ENCODE peak calls at places on chromosomes 6 and 20, in seven cellular contexts. Z is CD8-positive, alpha-beta memory T cell; H is A549; Q is aorta; W is trophoblast cell; N is colonic mucosa; D is uterus. X is an unnamed sample.

GRCh38 chr6:75602164-75602896 is 650 bp downstream of the SENP6 start:
- DNase-seq in Z (peak; percentile 32), H (no peak), Q (peak; percentile 59), W (peak; percentile 64), N (peak; percentile 48), D (peak; percentile 39), X (peak; percentile 77)

GRCh38 chr20:21315138-21315537 is 12.0 kb downstream of the XRN2 start:
- DNase-seq in Z (no peak), H (no peak), Q (no peak), W (peak; percentile 10), N (no peak), D (no peak), X (peak; percentile 92)

GRCh38 chr20:50347568-50347981 is 156.9 kb downstream of the CEBPB start:
- DNase-seq in Z (no peak), H (no peak), Q (no peak), W (no peak), N (no peak), D (no peak), X (no peak)

GRCh38 chr6:5050009-5050408 is 35.1 kb upstream of the PPP1R3G start:
- DNase-seq in Z (no peak), H (no peak), Q (no peak), W (no peak), N (no peak), D (no peak), X (no peak)

GRCh38 chr20:23602261-23602660 is 3.5 kb downstream of the CST9 start:
- DNase-seq in Z (no peak), H (no peak), Q (no peak), W (no peak), N (no peak), D (no peak), X (no peak)

GRCh38 chr6:18585032-18585573 is 198.0 kb downstream of the RNF144B start:
- DNase-seq in Z (no peak), H (no peak), Q (peak; percentile 46), W (peak; percentile 13), N (peak; percentile 48), D (no peak), X (peak; percentile 90)

GRCh38 chr6:49790340-49790739 is 3.3 kb upstream of the PGK2 start:
- DNase-seq in Z (no peak), H (no peak), Q (no peak), W (no peak), N (no peak), D (no peak), X (no peak)

GRCh38 chr6:114934079-114934478 is 591.3 kb upstream of the HS3ST5 start:
- DNase-seq in Z (no peak), H (no peak), Q (no peak), W (no peak), N (no peak), D (no peak), X (no peak)

GRCh38 chr6:16840725-16841124 is 79.5 kb upstream of the ATXN1 start:
- DNase-seq in Z (no peak), H (no peak), Q (no peak), W (no peak), N (no peak), D (no peak), X (no peak)

GRCh38 chr6:90770778-90771177 is 183.9 kb upstream of the MAP3K7 start:
- DNase-seq in Z (no peak), H (no peak), Q (no peak), W (no peak), N (no peak), D (no peak), X (no peak)

GRCh38 chr6:37779902-37780628 is 39.5 kb upstream of the ZFAND3 start:
- DNase-seq in Z (no peak), H (no peak), Q (no peak), W (no peak), N (no peak), D (no peak), X (no peak)

GRCh38 chr6:131175559-131175958 is 40.3 kb downstream of the AKAP7 start:
- DNase-seq in Z (no peak), H (no peak), Q (no peak), W (no peak), N (no peak), D (no peak), X (peak; percentile 10)

GRCh38 chr6:161561938-161562337 is 288.1 kb upstream of the AGPAT4 start:
- DNase-seq in Z (no peak), H (no peak), Q (no peak), W (no peak), N (no peak), D (no peak), X (no peak)

GRCh38 chr6:151004415-151005024 is 139.0 kb downstream of the MTHFD1L start:
- DNase-seq in Z (no peak), H (peak; percentile 30), Q (no peak), W (peak; percentile 79), N (no peak), D (peak; percentile 51), X (peak; percentile 93)

GRCh38 chr6:151431336-151431735 is 20.6 kb downstream of the RMND1 start:
- DNase-seq in Z (no peak), H (no peak), Q (no peak), W (no peak), N (no peak), D (no peak), X (no peak)

DNA sequence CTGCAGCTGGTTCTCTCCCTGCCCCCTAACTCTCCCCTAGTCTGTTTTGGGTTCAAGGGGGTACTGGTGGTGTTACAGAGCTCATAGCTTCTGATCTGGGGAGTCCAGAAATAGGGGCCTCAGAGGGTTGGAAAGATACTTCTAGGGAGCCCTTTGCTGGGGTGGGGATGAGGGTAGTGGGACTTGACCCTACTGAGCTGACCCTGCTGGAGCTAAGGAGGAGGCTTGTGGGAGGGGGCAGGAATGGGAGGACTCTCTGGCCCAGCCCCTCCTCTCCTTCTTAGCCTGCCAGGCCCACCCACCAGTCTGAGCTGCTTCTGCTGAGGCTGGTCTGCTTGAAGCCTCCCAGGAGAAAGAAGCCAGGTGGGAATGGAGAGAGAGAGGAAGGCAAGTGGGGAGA is at the start of gene EGFL8:
- DNase-seq in Z (no peak), H (no peak), Q (peak; percentile 36), W (no peak), N (no peak), D (no peak), X (no peak)
- H3K27ac ChIP-seq in Z (no peak within 1 kb of the TSS), H (no peak within 1 kb of the TSS), Q (no peak within 1 kb of the TSS), W (no peak within 1 kb of the TSS), N (no peak within 1 kb of the TSS), D (peak within 1 kb of the TSS; percentile 23), X (no peak within 1 kb of the TSS)

DNA sequence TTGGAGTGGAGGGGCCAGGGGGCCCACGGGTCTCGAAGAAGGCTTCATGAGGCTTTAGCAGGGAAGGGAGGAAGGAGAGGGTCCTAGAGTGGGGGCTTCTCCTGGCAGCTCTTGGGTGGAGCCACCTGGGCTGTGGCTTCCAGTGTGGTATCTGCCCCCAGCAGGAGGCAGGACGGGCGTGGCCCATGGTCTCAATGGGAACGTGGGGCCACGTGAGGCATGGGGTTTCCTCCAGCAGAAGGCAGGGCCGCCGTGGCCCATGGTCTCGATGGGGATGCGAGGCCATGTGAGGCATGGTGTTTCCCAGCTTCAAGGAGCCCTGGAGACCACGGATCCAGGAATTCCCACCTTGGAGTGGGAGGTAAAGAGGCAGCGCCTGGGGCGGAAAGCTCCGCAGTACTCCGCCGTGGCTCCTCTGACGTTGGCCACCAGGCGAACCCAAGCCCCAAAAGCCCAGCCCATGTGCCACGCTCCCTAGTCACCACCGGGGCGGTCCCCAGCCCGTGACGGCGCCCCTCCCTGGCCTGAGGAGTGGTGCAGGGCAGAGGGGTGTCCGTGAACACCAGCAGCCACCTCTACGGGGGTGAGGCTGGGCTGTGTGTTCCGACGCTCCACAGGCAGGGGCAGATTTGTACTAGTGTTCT is 62.0 kb upstream of the GATA5 start:
- DNase-seq in Z (no peak), H (no peak), Q (no peak), W (no peak), N (no peak), D (no peak), X (no peak)
- H3K27ac ChIP-seq in Z (no peak overlapping the region), H (no peak overlapping the region), Q (no peak overlapping the region), W (no peak overlapping the region), N (no peak overlapping the region), D (no peak overlapping the region), X (no peak overlapping the region)

GRCh38 chr6:126542052-126542451 is 202.1 kb downstream of the CENPW start:
- DNase-seq in Z (no peak), H (no peak), Q (no peak), W (no peak), N (no peak), D (no peak), X (no peak)
- H3K27ac ChIP-seq in Z (no peak overlapping the region), H (no peak overlapping the region), Q (no peak overlapping the region), W (no peak overlapping the region), N (no peak overlapping the region), D (peak overlapping the region; percentile 51), X (no peak overlapping the region)

DNA sequence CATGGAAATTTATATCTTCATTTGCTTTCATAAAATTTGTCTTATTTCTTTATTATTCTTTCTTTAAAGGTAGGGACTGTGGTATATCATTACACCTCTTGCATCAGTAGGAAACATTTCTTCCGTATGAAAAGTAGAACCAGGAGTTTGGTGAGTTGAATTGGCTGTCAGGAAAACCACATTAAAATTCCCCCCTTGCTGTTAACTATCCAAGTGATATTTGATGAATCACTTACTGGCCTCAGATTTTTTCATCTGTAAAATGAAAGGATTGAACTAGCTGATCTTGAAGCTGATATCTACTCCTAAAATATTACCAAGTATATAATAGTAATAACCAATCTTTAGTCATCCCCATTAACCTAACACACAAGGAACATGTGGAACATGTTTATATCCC is 460.9 kb downstream of the GJA1 start:
- DNase-seq in Z (no peak), H (no peak), Q (no peak), W (no peak), N (no peak), D (no peak), X (peak; percentile 17)
- H3K27ac ChIP-seq in Z (no peak overlapping the region), H (no peak overlapping the region), Q (no peak overlapping the region), W (peak overlapping the region; percentile 79), N (no peak overlapping the region), D (no peak overlapping the region), X (no peak overlapping the region)

X was measured in GM23248.